ENCODE peak calls at places on chromosomes 4 and X, in four cellular contexts. One of them, this sample, is unnamed.

GRCh38 chr4:75107703-75108612 is 175.0 kb downstream of the PARM1 start:
- DNase-seq in posterior vena cava: no peak
- DNase-seq in H54: no peak
- DNase-seq in hippocampal formation: no peak
- DNase-seq in this sample: no peak

GRCh38 chr4:139928568-139928967 is 225.4 kb downstream of the MAML3 start:
- DNase-seq in posterior vena cava: no peak
- DNase-seq in H54: no peak
- DNase-seq in hippocampal formation: no peak
- DNase-seq in this sample: no peak

GRCh38 chr4:130233377-130234047 is 1137.6 kb downstream of the C4orf33 start:
- DNase-seq in posterior vena cava: no peak
- DNase-seq in H54: no peak
- DNase-seq in hippocampal formation: no peak
- DNase-seq in this sample: no peak

GRCh38 chr4:1383728-1384591 is 22.3 kb downstream of the NKX1-1 start:
- DNase-seq in posterior vena cava: peak
- DNase-seq in H54: no peak
- DNase-seq in hippocampal formation: no peak
- DNase-seq in this sample: peak

GRCh38 chrX:97743014-97743413 is 859.3 kb downstream of the RPA4 start:
- DNase-seq in posterior vena cava: no peak
- DNase-seq in H54: no peak
- DNase-seq in hippocampal formation: no peak
- DNase-seq in this sample: no peak

GRCh38 chr4:26420903-26421302 is 69.4 kb downstream of the CCKAR start:
- DNase-seq in posterior vena cava: no peak
- DNase-seq in H54: no peak
- DNase-seq in hippocampal formation: no peak
- DNase-seq in this sample: no peak

GRCh38 chr4:48331577-48332340 is 9.6 kb upstream of the SLAIN2 start:
- DNase-seq in posterior vena cava: no peak
- DNase-seq in H54: no peak
- DNase-seq in hippocampal formation: no peak
- DNase-seq in this sample: no peak

GRCh38 chr4:150768492-150768891 is 186.5 kb downstream of the MAB21L2 start:
- DNase-seq in posterior vena cava: no peak
- DNase-seq in H54: no peak
- DNase-seq in hippocampal formation: no peak
- DNase-seq in this sample: no peak

GRCh38 chrX:125219852-125220251 is 99.8 kb upstream of the TEX13C start:
- DNase-seq in posterior vena cava: no peak
- DNase-seq in H54: no peak
- DNase-seq in hippocampal formation: no peak
- DNase-seq in this sample: no peak

GRCh38 chrX:153525451-153525850 is 8.0 kb downstream of the ATP2B3 start:
- DNase-seq in posterior vena cava: no peak
- DNase-seq in H54: no peak
- DNase-seq in hippocampal formation: no peak
- DNase-seq in this sample: no peak

GRCh38 chr4:109648266-109648996 is 54.8 kb downstream of the CASP6 start:
- DNase-seq in posterior vena cava: no peak
- DNase-seq in H54: no peak
- DNase-seq in hippocampal formation: no peak
- DNase-seq in this sample: no peak

GRCh38 chrX:20139966-20140365 is 1.7 kb downstream of the EIF1AX start:
- DNase-seq in posterior vena cava: no peak
- DNase-seq in H54: no peak
- DNase-seq in hippocampal formation: no peak
- DNase-seq in this sample: no peak

GRCh38 chr4:188196134-188196735 is 57.0 kb downstream of the TRIML1 start:
- DNase-seq in posterior vena cava: no peak
- DNase-seq in H54: no peak
- DNase-seq in hippocampal formation: no peak
- DNase-seq in this sample: no peak

GRCh38 chr4:83255584-83255983 is 29.0 kb downstream of the COQ2 start:
- DNase-seq in posterior vena cava: no peak
- DNase-seq in H54: no peak
- DNase-seq in hippocampal formation: no peak
- DNase-seq in this sample: no peak

GRCh38 chr4:100895572-100896197 is 377.9 kb upstream of the EMCN start:
- DNase-seq in posterior vena cava: no peak
- DNase-seq in H54: no peak
- DNase-seq in hippocampal formation: no peak
- DNase-seq in this sample: no peak

GRCh38 chrX:137926090-137926489 is 360.2 kb downstream of the ZIC3 start:
- DNase-seq in posterior vena cava: no peak
- DNase-seq in H54: no peak
- DNase-seq in hippocampal formation: no peak
- DNase-seq in this sample: no peak

GRCh38 chrX:138723301-138723700 is 11.8 kb upstream of the FGF13 start:
- DNase-seq in posterior vena cava: no peak
- DNase-seq in H54: no peak
- DNase-seq in hippocampal formation: no peak
- DNase-seq in this sample: no peak

GRCh38 chrX:112889400-112889799 is 48.8 kb upstream of the AMOT start:
- DNase-seq in posterior vena cava: no peak
- DNase-seq in H54: no peak
- DNase-seq in hippocampal formation: no peak
- DNase-seq in this sample: no peak

GRCh38 chr4:15332377-15332776 is 95.5 kb upstream of the C1QTNF7 start:
- DNase-seq in posterior vena cava: no peak
- DNase-seq in H54: no peak
- DNase-seq in hippocampal formation: no peak
- DNase-seq in this sample: no peak

GRCh38 chrX:46408553-46409407 is 136.4 kb downstream of the ZNF674 start:
- DNase-seq in posterior vena cava: peak
- DNase-seq in H54: no peak
- DNase-seq in hippocampal formation: peak
- DNase-seq in this sample: peak

GRCh38 chrX:133335027-133335426 is 80.3 kb downstream of the GPC4 start:
- DNase-seq in posterior vena cava: no peak
- DNase-seq in H54: no peak
- DNase-seq in hippocampal formation: no peak
- DNase-seq in this sample: no peak

GRCh38 chrX:57282568-57282967 is 3.9 kb upstream of the FAAH2 start:
- DNase-seq in posterior vena cava: no peak
- DNase-seq in H54: no peak
- DNase-seq in hippocampal formation: no peak
- DNase-seq in this sample: no peak

GRCh38 chrX:129696463-129697155 is 41.9 kb upstream of the APLN start:
- DNase-seq in posterior vena cava: no peak
- DNase-seq in H54: no peak
- DNase-seq in hippocampal formation: no peak
- DNase-seq in this sample: no peak

GRCh38 chrX:56563231-56564116 is at the start of gene UBQLN2:
- DNase-seq in posterior vena cava: peak
- DNase-seq in H54: no peak
- DNase-seq in hippocampal formation: peak
- DNase-seq in this sample: peak

GRCh38 chr4:38562751-38563198 is 101.2 kb upstream of the KLF3 start:
- DNase-seq in posterior vena cava: peak
- DNase-seq in H54: no peak
- DNase-seq in hippocampal formation: no peak
- DNase-seq in this sample: no peak

GRCh38 chr4:141174457-141174856 is 41.2 kb upstream of the RNF150 start:
- DNase-seq in posterior vena cava: no peak
- DNase-seq in H54: no peak
- DNase-seq in hippocampal formation: no peak
- DNase-seq in this sample: no peak

GRCh38 chrX:71657267-71657666 is 10.1 kb upstream of the LOC101059915 start:
- DNase-seq in posterior vena cava: no peak
- DNase-seq in H54: no peak
- DNase-seq in hippocampal formation: no peak
- DNase-seq in this sample: no peak

GRCh38 chr4:122052714-122053113 is 99.4 kb upstream of the BLTP1 start:
- DNase-seq in posterior vena cava: no peak
- DNase-seq in H54: no peak
- DNase-seq in hippocampal formation: no peak
- DNase-seq in this sample: no peak

GRCh38 chr4:52560844-52561280 is 98.2 kb downstream of the USP46 start:
- DNase-seq in posterior vena cava: no peak
- DNase-seq in H54: no peak
- DNase-seq in hippocampal formation: no peak
- DNase-seq in this sample: no peak

GRCh38 chr4:185265942-185266341 is 56.5 kb downstream of the SNX25 start:
- DNase-seq in posterior vena cava: no peak
- DNase-seq in H54: no peak
- DNase-seq in hippocampal formation: no peak
- DNase-seq in this sample: no peak

GRCh38 chrX:107823456-107823855 is 2.2 kb upstream of the MID2 start:
- DNase-seq in posterior vena cava: no peak
- DNase-seq in H54: no peak
- DNase-seq in hippocampal formation: no peak
- DNase-seq in this sample: no peak